ENCODE peak calls at places on chromosomes 13 and 19, in four cellular contexts. One of them, this sample, is unnamed.

GRCh38 chr13:48302920-48303330 is 626 bp upstream of the RB1 start:
- DNase-seq in K562: peak; percentile 7
- DNase-seq in H1: no peak
- DNase-seq in GM12878: no peak
- DNase-seq in this sample: no peak

GRCh38 chr19:18157465-18158063 is 4.6 kb downstream of the PIK3R2 start:
- DNase-seq in K562: no peak
- DNase-seq in H1: no peak
- DNase-seq in GM12878: no peak
- DNase-seq in this sample: no peak

GRCh38 chr13:36530050-36530789 is 97.9 kb downstream of the CCNA1 start:
- DNase-seq in K562: no peak
- DNase-seq in H1: no peak
- DNase-seq in GM12878: no peak
- DNase-seq in this sample: no peak

GRCh38 chr13:50161052-50161451 is 145.8 kb downstream of the KCNRG start:
- DNase-seq in GM12878: no peak
- DNase-seq in K562: peak; percentile 10
- DNase-seq in H1: no peak
- DNase-seq in this sample: no peak

GRCh38 chr13:40539954-40540706 is 126.3 kb downstream of the FOXO1 start:
- DNase-seq in H1: peak; percentile 25
- DNase-seq in K562: no peak
- DNase-seq in GM12878: no peak
- DNase-seq in this sample: peak; percentile 63

GRCh38 chr19:41265376-41266153 is 1.4 kb downstream of the HNRNPUL1 start:
- DNase-seq in H1: no peak
- DNase-seq in K562: peak; percentile 24
- DNase-seq in GM12878: no peak
- DNase-seq in this sample: no peak

GRCh38 chr19:2016041-2016807 is 710 bp upstream of the BTBD2 start:
- DNase-seq in H1: no peak
- DNase-seq in GM12878: peak; percentile 46
- DNase-seq in K562: peak; percentile 84
- DNase-seq in this sample: peak; percentile 64

GRCh38 chr13:59643906-59644626 is 519.7 kb downstream of the DIAPH3 start:
- DNase-seq in K562: no peak
- DNase-seq in H1: no peak
- DNase-seq in GM12878: no peak
- DNase-seq in this sample: no peak

GRCh38 chr19:53581871-53582279 is 43.9 kb downstream of the ZNF331 start:
- DNase-seq in K562: no peak
- DNase-seq in H1: no peak
- DNase-seq in GM12878: no peak
- DNase-seq in this sample: no peak

GRCh38 chr13:113788413-113789135 is 29.5 kb downstream of the TMEM255B start:
- DNase-seq in H1: no peak
- DNase-seq in GM12878: no peak
- DNase-seq in K562: no peak
- DNase-seq in this sample: no peak

GRCh38 chr19:53810891-53811290 is 13.2 kb downstream of the NLRP12 start:
- DNase-seq in H1: no peak
- DNase-seq in GM12878: no peak
- DNase-seq in K562: no peak
- DNase-seq in this sample: no peak

GRCh38 chr13:106373304-106373988 is 162.0 kb downstream of the EFNB2 start:
- DNase-seq in GM12878: no peak
- DNase-seq in H1: no peak
- DNase-seq in K562: no peak
- DNase-seq in this sample: no peak

GRCh38 chr19:17873661-17874422 is 2.1 kb downstream of the SLC5A5 start:
- DNase-seq in K562: peak; percentile 95
- DNase-seq in H1: no peak
- DNase-seq in GM12878: no peak
- DNase-seq in this sample: peak; percentile 74

GRCh38 chr19:9796113-9796773 is 22.6 kb downstream of the FBXL12 start:
- DNase-seq in H1: peak; percentile 68
- DNase-seq in K562: peak; percentile 62
- DNase-seq in GM12878: peak; percentile 66
- DNase-seq in this sample: peak; percentile 26

GRCh38 chr19:33411621-33412180 is 38.2 kb downstream of the CEBPG start:
- DNase-seq in GM12878: no peak
- DNase-seq in K562: no peak
- DNase-seq in H1: no peak
- DNase-seq in this sample: no peak

GRCh38 chr13:55087085-55087484 is 2053.6 kb upstream of the PRR20A start:
- DNase-seq in K562: no peak
- DNase-seq in H1: peak; percentile 25
- DNase-seq in GM12878: no peak
- DNase-seq in this sample: no peak

GRCh38 chr19:23481043-23481442 is 85.8 kb upstream of the ZNF91 start:
- DNase-seq in H1: no peak
- DNase-seq in K562: no peak
- DNase-seq in GM12878: no peak
- DNase-seq in this sample: peak; percentile 89

GRCh38 chr19:13428352-13428751 is 77.9 kb downstream of the CACNA1A start:
- DNase-seq in GM12878: no peak
- DNase-seq in K562: peak; percentile 32
- DNase-seq in H1: no peak
- DNase-seq in this sample: peak; percentile 14

GRCh38 chr19:38975214-38975860 is at the start of gene FBXO17:
- DNase-seq in H1: no peak
- DNase-seq in GM12878: no peak
- DNase-seq in K562: peak; percentile 81
- DNase-seq in this sample: peak; percentile 60

GRCh38 chr13:34128661-34129060 is 310.7 kb downstream of the RFC3 start:
- DNase-seq in H1: no peak
- DNase-seq in K562: no peak
- DNase-seq in GM12878: no peak
- DNase-seq in this sample: no peak

GRCh38 chr19:50906217-50906616 is 5.0 kb downstream of the KLK4 start:
- DNase-seq in GM12878: no peak
- DNase-seq in H1: no peak
- DNase-seq in K562: peak; percentile 54
- DNase-seq in this sample: peak; percentile 53

GRCh38 chr13:113907637-113908617 is 44.1 kb upstream of the GAS6 start:
- DNase-seq in K562: no peak
- DNase-seq in GM12878: no peak
- DNase-seq in H1: no peak
- DNase-seq in this sample: no peak

GRCh38 chr13:56700324-56700723 is 440.4 kb upstream of the PRR20A start:
- DNase-seq in GM12878: no peak
- DNase-seq in K562: no peak
- DNase-seq in H1: no peak
- DNase-seq in this sample: no peak

GRCh38 chr13:42696191-42696590 is 85.2 kb upstream of the FAM216B start:
- DNase-seq in H1: no peak
- DNase-seq in K562: no peak
- DNase-seq in GM12878: no peak
- DNase-seq in this sample: no peak

GRCh38 chr13:75554981-75555380 is 5.4 kb downstream of the UCHL3 start:
- DNase-seq in GM12878: no peak
- DNase-seq in H1: no peak
- DNase-seq in K562: no peak
- DNase-seq in this sample: no peak

GRCh38 chr13:68940049-68940448 is 1167.6 kb upstream of the ATXN8OS start:
- DNase-seq in GM12878: no peak
- DNase-seq in K562: no peak
- DNase-seq in H1: no peak
- DNase-seq in this sample: no peak

GRCh38 chr13:82933986-82934385 is 948.3 kb downstream of the SLITRK1 start:
- DNase-seq in H1: no peak
- DNase-seq in GM12878: no peak
- DNase-seq in K562: no peak
- DNase-seq in this sample: no peak

GRCh38 chr19:32017341-32017948 is 328.0 kb upstream of the ZNF507 start:
- DNase-seq in GM12878: no peak
- DNase-seq in H1: no peak
- DNase-seq in K562: no peak
- DNase-seq in this sample: no peak

GRCh38 chr13:95536629-95537241 is 15.8 kb upstream of the CLDN10 start:
- DNase-seq in GM12878: no peak
- DNase-seq in H1: no peak
- DNase-seq in K562: no peak
- DNase-seq in this sample: no peak

GRCh38 chr13:74751739-74752138 is 617.5 kb upstream of the KLF12 start:
- DNase-seq in GM12878: no peak
- DNase-seq in H1: no peak
- DNase-seq in K562: no peak
- DNase-seq in this sample: no peak

GRCh38 chr19:16363133-16363851 is 38.7 kb downstream of the KLF2 start:
- DNase-seq in GM12878: no peak
- DNase-seq in H1: no peak
- DNase-seq in K562: no peak
- DNase-seq in this sample: no peak

GRCh38 chr13:105474983-105475382 is 1060.5 kb downstream of the EFNB2 start:
- DNase-seq in GM12878: no peak
- DNase-seq in H1: no peak
- DNase-seq in K562: no peak
- DNase-seq in this sample: no peak

GRCh38 chr13:57045816-57046691 is 94.7 kb upstream of the PRR20A start:
- DNase-seq in GM12878: no peak
- DNase-seq in H1: no peak
- DNase-seq in K562: no peak
- DNase-seq in this sample: no peak

GRCh38 chr13:47251771-47252170 is 354.9 kb upstream of the HTR2A start:
- DNase-seq in GM12878: no peak
- DNase-seq in H1: no peak
- DNase-seq in K562: no peak
- DNase-seq in this sample: no peak

GRCh38 chr13:51643114-51643881 is 59.0 kb downstream of the WDFY2 start:
- DNase-seq in K562: no peak
- DNase-seq in H1: no peak
- DNase-seq in GM12878: no peak
- DNase-seq in this sample: no peak

GRCh38 chr13:87667686-87668085 is 3.5 kb upstream of the SLITRK5 start:
- DNase-seq in GM12878: no peak
- DNase-seq in H1: no peak
- DNase-seq in K562: no peak
- DNase-seq in this sample: no peak

DNA sequence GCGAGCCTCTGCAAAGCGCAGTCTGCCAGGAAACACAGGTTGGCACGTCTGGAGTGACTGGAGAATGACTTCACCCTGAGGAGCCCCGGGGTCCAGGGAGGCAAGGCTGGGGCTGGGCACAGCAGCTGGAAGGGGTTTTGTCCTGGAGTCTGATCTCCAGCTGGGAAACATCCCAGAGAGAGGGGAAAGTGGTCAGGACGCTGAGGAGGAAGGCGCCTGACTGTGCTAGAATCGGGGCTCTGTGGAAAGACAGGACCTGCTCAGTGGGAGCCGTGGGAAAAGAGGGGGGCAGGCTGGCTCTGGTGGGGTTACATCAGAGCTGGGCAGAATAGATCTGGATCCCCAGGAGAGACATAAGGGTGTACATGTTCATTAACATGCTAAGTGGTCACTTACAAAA is 106.7 kb downstream of the COL4A1 start:
- DNase-seq in K562: no peak
- DNase-seq in GM12878: no peak
- DNase-seq in H1: no peak
- DNase-seq in this sample: no peak
- TF ChIP-seq JUND in K562: no peak
- TF ChIP-seq JUND in GM12878: no peak
- TF ChIP-seq JUND in H1: no peak
- TF ChIP-seq JUND in this sample: no peak

DNA sequence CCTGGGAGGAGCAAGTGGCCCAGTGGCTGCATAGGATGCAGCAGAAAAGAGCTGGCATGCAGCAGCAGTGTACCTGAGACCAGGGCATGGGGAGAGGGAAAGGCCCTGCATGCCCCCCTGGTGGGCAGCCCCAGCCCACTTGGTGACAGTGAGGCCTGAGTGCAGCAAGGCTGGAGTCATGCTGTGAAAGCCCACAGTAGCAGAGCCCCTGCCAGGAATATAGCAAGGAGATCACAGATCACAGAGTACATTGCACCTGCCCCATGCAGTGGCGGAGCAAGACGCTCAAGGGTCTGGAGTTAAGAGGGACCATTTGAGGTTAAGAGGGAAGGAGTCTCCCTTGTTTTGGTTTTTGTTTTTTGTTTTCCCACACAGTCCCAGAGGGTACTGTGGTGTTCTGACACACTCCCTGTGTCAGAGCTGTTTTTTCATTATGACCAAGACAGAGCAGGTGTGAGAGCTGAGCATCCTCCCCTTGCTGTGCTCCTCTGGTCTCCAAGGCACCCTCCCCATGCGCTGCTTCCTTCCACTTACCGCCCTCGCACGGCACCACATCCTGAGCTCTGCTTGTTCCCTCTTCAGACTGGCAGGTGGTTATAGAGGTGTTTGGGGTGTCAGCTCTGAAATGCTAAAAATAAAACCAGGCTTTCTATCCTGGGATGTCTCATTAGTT is 85.0 kb upstream of the UBL3 start:
- DNase-seq in H1: no peak
- DNase-seq in GM12878: peak; percentile 74
- DNase-seq in K562: no peak
- DNase-seq in this sample: no peak
- TF ChIP-seq JUND in H1: no peak
- TF ChIP-seq JUND in GM12878: peak; percentile 56
- TF ChIP-seq JUND in K562: no peak
- TF ChIP-seq JUND in this sample: no peak

DNA sequence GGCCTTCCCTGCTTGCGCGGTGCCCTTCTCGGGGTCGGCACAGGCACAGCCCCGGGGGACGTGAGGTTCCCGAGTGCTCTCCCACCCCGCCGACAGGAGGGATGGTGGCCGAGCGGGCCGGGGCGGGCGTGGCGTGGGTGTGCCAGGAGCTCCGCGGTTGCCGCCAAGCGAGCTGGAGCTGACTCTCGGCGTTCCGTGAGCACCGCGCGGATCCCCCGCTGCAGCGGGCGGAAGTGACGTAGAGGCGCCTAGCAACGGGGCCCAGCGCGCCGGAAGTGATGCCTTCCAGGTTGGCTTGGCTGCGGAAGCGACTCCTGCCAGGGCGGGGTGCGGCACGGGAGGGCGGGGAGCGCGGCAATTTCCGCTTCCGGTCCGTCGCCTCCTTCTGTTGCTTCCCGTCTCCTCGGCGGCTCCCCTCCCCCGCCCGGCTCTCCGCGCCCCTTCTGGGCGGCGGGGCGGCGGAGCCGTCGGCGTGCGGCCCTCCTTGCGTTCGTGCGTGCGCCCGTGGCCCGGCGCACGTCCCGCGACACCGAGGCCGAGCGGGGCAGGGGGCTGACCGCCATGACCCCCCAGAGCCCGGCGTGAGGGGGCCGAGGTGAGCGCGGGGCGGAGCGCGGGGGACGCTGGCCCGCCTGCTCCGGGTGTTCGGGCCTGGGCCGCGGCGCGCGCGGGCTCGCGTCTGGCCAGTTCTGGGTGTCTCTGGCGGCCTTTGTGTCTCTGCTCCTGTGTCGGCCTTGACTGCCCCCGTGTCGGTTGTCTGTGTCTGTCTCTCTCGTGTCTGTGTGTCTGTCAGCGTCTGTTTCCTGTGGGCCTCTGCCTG is at the start of gene EPN1:
- DNase-seq in GM12878: peak; percentile 74
- DNase-seq in K562: peak; percentile 97
- DNase-seq in H1: peak; percentile 81
- DNase-seq in this sample: peak; percentile 95
- TF ChIP-seq JUND in GM12878: no peak
- TF ChIP-seq JUND in K562: no peak
- TF ChIP-seq JUND in H1: no peak
- TF ChIP-seq JUND in this sample: no peak

GRCh38 chr13:102286326-102286725 is 115.5 kb downstream of the FGF14 start:
- DNase-seq in K562: no peak
- DNase-seq in H1: no peak
- DNase-seq in GM12878: no peak
- DNase-seq in this sample: no peak
- TF ChIP-seq JUND in K562: no peak
- TF ChIP-seq JUND in H1: no peak
- TF ChIP-seq JUND in GM12878: no peak
- TF ChIP-seq JUND in this sample: no peak

This sample was measured in T47D.